ENCODE peak calls at places on chromosome 20, in five cellular contexts. L is DMS153; Q is CD8-positive, alpha-beta memory T cell; E is heart left ventricle; U is activated effector memory CD4-positive, alpha-beta T cell treated with anti-CD3 and anti-CD28 coated beads, Interleukin-2, amount 50 U/mL, for 16 hours. B is an unnamed sample.

GRCh38 chr20:18672826-18673225 is 85.0 kb downstream of the DTD1 start:
- DNase-seq in L (peak; percentile 3), Q (no peak), E (no peak), U (no peak), B (no peak)

GRCh38 chr20:17611540-17612286 is 41.8 kb downstream of the DSTN start:
- DNase-seq in L (peak; percentile 6), Q (no peak), E (no peak), U (no peak), B (no peak)

GRCh38 chr20:43404880-43405279 is 52.8 kb upstream of the SRSF6 start:
- DNase-seq in L (no peak), Q (no peak), E (no peak), U (no peak), B (peak; percentile 44)

GRCh38 chr20:22058746-22059145 is 353.3 kb downstream of the PAX1 start:
- DNase-seq in L (peak; percentile 18), Q (no peak), E (no peak), U (no peak), B (no peak)

GRCh38 chr20:32472581-32473207 is 112.4 kb downstream of the NOL4L start:
- DNase-seq in L (no peak), Q (no peak), E (no peak), U (no peak), B (no peak)

GRCh38 chr20:50794846-50795634 is at the start of gene BCAS4:
- DNase-seq in L (peak; percentile 59), Q (peak; percentile 86), E (peak; percentile 64), U (peak; percentile 94), B (peak; percentile 95)

GRCh38 chr20:4546342-4546741 is 175.4 kb upstream of the PRND start:
- DNase-seq in L (no peak), Q (no peak), E (no peak), U (no peak), B (no peak)

GRCh38 chr20:52154575-52154974 is 37.0 kb downstream of the ZFP64 start:
- DNase-seq in L (no peak), Q (no peak), E (no peak), U (no peak), B (no peak)

GRCh38 chr20:1840865-1841553 is 54.2 kb upstream of the SIRPA start:
- DNase-seq in L (no peak), Q (no peak), E (no peak), U (no peak), B (no peak)

GRCh38 chr20:49381558-49382493 is 100.6 kb downstream of the KCNB1 start:
- DNase-seq in L (peak; percentile 44), Q (no peak), E (peak; percentile 84), U (no peak), B (no peak)

GRCh38 chr20:49568491-49569151 is 684 bp upstream of the PTGIS start:
- DNase-seq in L (no peak), Q (no peak), E (no peak), U (peak; percentile 45), B (no peak)

GRCh38 chr20:37390503-37390890 is 44.6 kb downstream of the SRC start:
- DNase-seq in L (no peak), Q (no peak), E (no peak), U (no peak), B (no peak)

GRCh38 chr20:19757973-19758887 is at the start of gene RIN2:
- DNase-seq in L (peak; percentile 85), Q (no peak), E (peak; percentile 95), U (no peak), B (no peak)

GRCh38 chr20:20824924-20825584 is 112.6 kb upstream of the RALGAPA2 start:
- DNase-seq in L (no peak), Q (peak; percentile 26), E (peak; percentile 59), U (peak; percentile 76), B (peak; percentile 72)

GRCh38 chr20:5797843-5798462 is 47.8 kb downstream of the SHLD1 start:
- DNase-seq in L (no peak), Q (no peak), E (no peak), U (no peak), B (peak; percentile 88)

GRCh38 chr20:9160760-9161159 is 91.9 kb downstream of the PLCB4 start:
- DNase-seq in L (no peak), Q (no peak), E (no peak), U (no peak), B (no peak)

GRCh38 chr20:38452880-38453624 is 17.9 kb upstream of the SNHG17 start:
- DNase-seq in L (no peak), Q (no peak), E (peak; percentile 51), U (peak; percentile 57), B (no peak)

GRCh38 chr20:32727663-32728062 is 15.6 kb downstream of the COMMD7 start:
- DNase-seq in L (no peak), Q (no peak), E (peak; percentile 62), U (no peak), B (no peak)

GRCh38 chr20:59515013-59515905 is 89.1 kb upstream of the PHACTR3 start:
- DNase-seq in L (no peak), Q (no peak), E (peak; percentile 62), U (no peak), B (peak; percentile 11)

GRCh38 chr20:5731753-5732366 is 18.3 kb upstream of the SHLD1 start:
- DNase-seq in L (no peak), Q (no peak), E (peak; percentile 34), U (no peak), B (no peak)

GRCh38 chr20:60254901-60255411 is 296.7 kb downstream of the CDH26 start:
- DNase-seq in L (peak; percentile 11), Q (no peak), E (no peak), U (no peak), B (no peak)

GRCh38 chr20:52889225-52889624 is 82.9 kb upstream of the TSHZ2 start:
- DNase-seq in L (no peak), Q (no peak), E (no peak), U (no peak), B (no peak)

GRCh38 chr20:62360854-62361798 is 6.0 kb downstream of the LAMA5 start:
- DNase-seq in L (no peak), Q (no peak), E (peak; percentile 46), U (no peak), B (no peak)

GRCh38 chr20:15005300-15005986 is 668.0 kb upstream of the FLRT3 start:
- DNase-seq in L (no peak), Q (no peak), E (no peak), U (no peak), B (no peak)